ENCODE peak calls at places on chromosome 1, in six cellular contexts. One of them, this sample, is unnamed.

GRCh38 chr1:203726417-203726867 is 38.5 kb upstream of the LAX1 start:
- DNase-seq in stimulated activated CD8-positive, alpha-beta memory T cell treated with anti-CD3 and anti-CD28 coated beads, Interleukin-2, amount 100 ng/mL, for 48 hours: no peak
- DNase-seq in suprapubic skin: no peak
- DNase-seq in astrocyte: no peak
- DNase-seq in RWPE1: no peak
- DNase-seq in ovary: no peak
- DNase-seq in this sample: no peak

GRCh38 chr1:8987881-8988617 is 38.2 kb downstream of the SLC2A7 start:
- DNase-seq in suprapubic skin: no peak
- DNase-seq in stimulated activated CD8-positive, alpha-beta memory T cell treated with anti-CD3 and anti-CD28 coated beads, Interleukin-2, amount 100 ng/mL, for 48 hours: peak; percentile 65
- DNase-seq in astrocyte: no peak
- DNase-seq in RWPE1: peak; percentile 61
- DNase-seq in ovary: peak; percentile 67
- DNase-seq in this sample: no peak

GRCh38 chr1:85569122-85569521 is 11.4 kb upstream of the CCN1 start:
- DNase-seq in suprapubic skin: no peak
- DNase-seq in astrocyte: peak; percentile 93
- DNase-seq in RWPE1: no peak
- DNase-seq in stimulated activated CD8-positive, alpha-beta memory T cell treated with anti-CD3 and anti-CD28 coated beads, Interleukin-2, amount 100 ng/mL, for 48 hours: no peak
- DNase-seq in ovary: no peak
- DNase-seq in this sample: peak; percentile 73

GRCh38 chr1:33433509-33434362 is 2.8 kb upstream of the PHC2 start:
- DNase-seq in ovary: peak; percentile 71
- DNase-seq in astrocyte: peak; percentile 98
- DNase-seq in RWPE1: peak; percentile 96
- DNase-seq in stimulated activated CD8-positive, alpha-beta memory T cell treated with anti-CD3 and anti-CD28 coated beads, Interleukin-2, amount 100 ng/mL, for 48 hours: no peak
- DNase-seq in suprapubic skin: peak; percentile 84
- DNase-seq in this sample: peak; percentile 98

GRCh38 chr1:155207578-155208405 is at the start of gene THBS3:
- DNase-seq in RWPE1: no peak
- DNase-seq in astrocyte: peak; percentile 30
- DNase-seq in suprapubic skin: no peak
- DNase-seq in ovary: peak; percentile 70
- DNase-seq in stimulated activated CD8-positive, alpha-beta memory T cell treated with anti-CD3 and anti-CD28 coated beads, Interleukin-2, amount 100 ng/mL, for 48 hours: no peak
- DNase-seq in this sample: peak; percentile 76

GRCh38 chr1:183272390-183272801 is 86.3 kb downstream of the LAMC2 start:
- DNase-seq in astrocyte: peak; percentile 96
- DNase-seq in stimulated activated CD8-positive, alpha-beta memory T cell treated with anti-CD3 and anti-CD28 coated beads, Interleukin-2, amount 100 ng/mL, for 48 hours: no peak
- DNase-seq in RWPE1: peak; percentile 90
- DNase-seq in ovary: no peak
- DNase-seq in suprapubic skin: no peak
- DNase-seq in this sample: peak; percentile 96

GRCh38 chr1:211327341-211327921 is 798 bp downstream of the TRAF5 start:
- DNase-seq in suprapubic skin: no peak
- DNase-seq in stimulated activated CD8-positive, alpha-beta memory T cell treated with anti-CD3 and anti-CD28 coated beads, Interleukin-2, amount 100 ng/mL, for 48 hours: no peak
- DNase-seq in astrocyte: peak; percentile 55
- DNase-seq in RWPE1: peak; percentile 51
- DNase-seq in ovary: no peak
- DNase-seq in this sample: no peak

GRCh38 chr1:36988311-36988710 is 46.0 kb downstream of the GRIK3 start:
- DNase-seq in suprapubic skin: no peak
- DNase-seq in RWPE1: no peak
- DNase-seq in ovary: peak; percentile 37
- DNase-seq in stimulated activated CD8-positive, alpha-beta memory T cell treated with anti-CD3 and anti-CD28 coated beads, Interleukin-2, amount 100 ng/mL, for 48 hours: no peak
- DNase-seq in astrocyte: no peak
- DNase-seq in this sample: no peak

GRCh38 chr1:62294211-62294610 is 25.0 kb downstream of the KANK4 start:
- DNase-seq in ovary: no peak
- DNase-seq in stimulated activated CD8-positive, alpha-beta memory T cell treated with anti-CD3 and anti-CD28 coated beads, Interleukin-2, amount 100 ng/mL, for 48 hours: no peak
- DNase-seq in astrocyte: no peak
- DNase-seq in suprapubic skin: no peak
- DNase-seq in RWPE1: peak; percentile 34
- DNase-seq in this sample: peak; percentile 37

GRCh38 chr1:236530959-236531358 is 7.2 kb downstream of the LGALS8 start:
- DNase-seq in suprapubic skin: no peak
- DNase-seq in astrocyte: no peak
- DNase-seq in stimulated activated CD8-positive, alpha-beta memory T cell treated with anti-CD3 and anti-CD28 coated beads, Interleukin-2, amount 100 ng/mL, for 48 hours: no peak
- DNase-seq in RWPE1: no peak
- DNase-seq in ovary: no peak
- DNase-seq in this sample: no peak

GRCh38 chr1:54489627-54490240 is 58.3 kb upstream of the ACOT11 start:
- DNase-seq in ovary: no peak
- DNase-seq in RWPE1: no peak
- DNase-seq in suprapubic skin: no peak
- DNase-seq in stimulated activated CD8-positive, alpha-beta memory T cell treated with anti-CD3 and anti-CD28 coated beads, Interleukin-2, amount 100 ng/mL, for 48 hours: no peak
- DNase-seq in astrocyte: no peak
- DNase-seq in this sample: no peak

GRCh38 chr1:172497230-172497629 is 35.7 kb upstream of the SUCO start:
- DNase-seq in astrocyte: peak; percentile 82
- DNase-seq in RWPE1: peak; percentile 36
- DNase-seq in ovary: no peak
- DNase-seq in suprapubic skin: peak; percentile 67
- DNase-seq in stimulated activated CD8-positive, alpha-beta memory T cell treated with anti-CD3 and anti-CD28 coated beads, Interleukin-2, amount 100 ng/mL, for 48 hours: no peak
- DNase-seq in this sample: peak; percentile 95

GRCh38 chr1:233440952-233441401 is 113.5 kb downstream of the MAP3K21 start:
- DNase-seq in suprapubic skin: no peak
- DNase-seq in astrocyte: peak; percentile 62
- DNase-seq in stimulated activated CD8-positive, alpha-beta memory T cell treated with anti-CD3 and anti-CD28 coated beads, Interleukin-2, amount 100 ng/mL, for 48 hours: no peak
- DNase-seq in ovary: no peak
- DNase-seq in RWPE1: peak; percentile 63
- DNase-seq in this sample: peak; percentile 50

GRCh38 chr1:225737179-225737578 is 40.4 kb upstream of the SRP9 start:
- DNase-seq in ovary: no peak
- DNase-seq in astrocyte: no peak
- DNase-seq in suprapubic skin: no peak
- DNase-seq in stimulated activated CD8-positive, alpha-beta memory T cell treated with anti-CD3 and anti-CD28 coated beads, Interleukin-2, amount 100 ng/mL, for 48 hours: no peak
- DNase-seq in RWPE1: peak; percentile 77
- DNase-seq in this sample: no peak